ENCODE peak calls at places on chromosomes 2 and 18, in four cellular contexts. B is aorta, U is neuronal stem cell, M is heart left ventricle. T is an unnamed sample.

GRCh38 chr2:216860738-216861137 is 874 bp upstream of the TNP1 start:
- DNase-seq in B (no peak), U (no peak), M (no peak), T (no peak)

GRCh38 chr2:210092791-210093190 is 78.4 kb downstream of the KANSL1L start:
- DNase-seq in B (no peak), M (no peak), U (no peak), T (no peak)

GRCh38 chr2:233448220-233448559 is 93.9 kb downstream of the DGKD start:
- DNase-seq in M (no peak), B (no peak), U (no peak), T (no peak)

GRCh38 chr2:85678794-85679672 is 11.0 kb upstream of the SFTPB start:
- DNase-seq in U (peak; percentile 57), M (peak; percentile 87), B (peak; percentile 89), T (peak; percentile 90)

GRCh38 chr2:235685024-235685721 is 191.3 kb downstream of the AGAP1 start:
- DNase-seq in U (no peak), M (no peak), B (no peak), T (no peak)

GRCh38 chr2:81250270-81250669 is 945.7 kb upstream of the LRRTM1 start:
- DNase-seq in U (no peak), B (no peak), M (no peak), T (no peak)

GRCh38 chr18:36349552-36349951 is 52.0 kb downstream of the FHOD3 start:
- DNase-seq in B (no peak), U (no peak), M (no peak), T (no peak)

GRCh38 chr2:219689676-219690628 is 62.5 kb downstream of the SLC4A3 start:
- DNase-seq in B (no peak), M (peak; percentile 29), U (peak; percentile 45), T (no peak)

GRCh38 chr18:23573948-23574431 is 12.3 kb downstream of the NPC1 start:
- DNase-seq in B (no peak), M (no peak), U (no peak), T (peak; percentile 73)

GRCh38 chr2:202056611-202057010 is 16.4 kb upstream of the KIAA2012 start:
- DNase-seq in B (no peak), U (no peak), M (no peak), T (no peak)

GRCh38 chr2:105405291-105405690 is 6.4 kb upstream of the FHL2 start:
- DNase-seq in B (no peak), M (no peak), U (no peak), T (no peak)

GRCh38 chr2:38720613-38721241 is 30.4 kb downstream of the SRSF7 start:
- DNase-seq in M (peak; percentile 75), B (peak; percentile 76), U (no peak), T (no peak)

GRCh38 chr2:55431982-55432627 is 12.4 kb upstream of the CCDC88A start:
- DNase-seq in U (no peak), B (no peak), M (no peak), T (no peak)

GRCh38 chr2:18356676-18357075 is 203.8 kb downstream of the RDH14 start:
- DNase-seq in B (no peak), U (no peak), M (no peak), T (no peak)

GRCh38 chr2:202034249-202035088 is 814 bp downstream of the FZD7 start:
- DNase-seq in M (no peak), B (peak; percentile 46), U (no peak), T (no peak)

DNA sequence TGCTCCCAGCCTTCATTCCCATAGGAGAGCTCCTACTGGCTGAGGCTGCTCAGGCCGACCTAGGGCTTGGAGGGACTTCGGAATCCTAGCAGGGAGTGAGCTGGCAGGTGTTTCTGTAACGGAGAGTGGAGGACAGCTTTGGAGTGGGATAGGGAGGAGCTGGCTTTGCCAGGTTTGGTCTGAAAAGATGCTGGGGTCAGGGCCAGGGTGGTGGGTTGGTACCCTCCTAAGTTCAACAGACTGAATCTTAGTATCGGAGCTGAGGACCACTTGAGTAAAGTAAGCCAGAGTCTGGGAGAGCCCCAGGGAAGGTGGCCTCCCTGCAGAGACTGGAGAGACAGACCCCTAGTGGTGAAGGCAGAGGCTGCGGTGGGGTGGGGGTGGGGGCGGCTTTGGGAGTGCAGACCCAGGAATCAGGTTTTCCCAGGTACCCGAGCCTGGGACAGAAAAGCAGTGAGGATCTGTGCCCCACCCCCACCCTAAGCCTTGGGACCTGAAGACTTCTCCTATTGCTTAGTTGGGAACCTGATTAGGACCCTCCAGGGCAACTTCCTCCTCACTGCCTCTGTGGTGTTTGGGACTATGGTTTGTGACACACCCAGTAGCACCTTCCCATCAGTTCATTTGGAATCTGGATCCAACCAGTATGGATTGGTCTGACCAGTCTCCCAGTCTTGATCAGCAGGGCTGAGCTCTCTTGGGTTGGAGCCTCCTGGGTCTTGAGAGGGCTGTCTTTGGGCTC is 3.0 kb downstream of the CNNM4 start:
- DNase-seq in M (no peak), U (no peak), B (no peak), T (no peak)
- H3K4me3 ChIP-seq in M (peak overlapping the region; percentile 28), U (peak overlapping the region; percentile 73), B (peak overlapping the region; percentile 46), T (peak overlapping the region; percentile 27)

GRCh38 chr2:229265727-229266126 is 5.4 kb downstream of the PID1 start:
- DNase-seq in B (no peak), M (no peak), U (no peak), T (no peak)
- H3K27ac ChIP-seq in B (peak overlapping the region; percentile 60), M (peak overlapping the region; percentile 55), U (no peak overlapping the region), T (no peak overlapping the region)

GRCh38 chr2:36780231-36780808 is 83.8 kb downstream of the VIT start:
- DNase-seq in M (no peak), B (no peak), U (peak; percentile 38), T (no peak)

GRCh38 chr2:36779462-36779861 is 83.0 kb downstream of the VIT start:
- DNase-seq in U (no peak), M (no peak), B (no peak), T (no peak)

GRCh38 chr2:36783276-36783675 is 86.8 kb downstream of the VIT start:
- DNase-seq in B (no peak), U (no peak), M (no peak), T (no peak)

GRCh38 chr2:36785179-36785795 is 88.8 kb downstream of the VIT start:
- DNase-seq in M (peak; percentile 28), B (no peak), U (peak; percentile 67), T (no peak)

DNA sequence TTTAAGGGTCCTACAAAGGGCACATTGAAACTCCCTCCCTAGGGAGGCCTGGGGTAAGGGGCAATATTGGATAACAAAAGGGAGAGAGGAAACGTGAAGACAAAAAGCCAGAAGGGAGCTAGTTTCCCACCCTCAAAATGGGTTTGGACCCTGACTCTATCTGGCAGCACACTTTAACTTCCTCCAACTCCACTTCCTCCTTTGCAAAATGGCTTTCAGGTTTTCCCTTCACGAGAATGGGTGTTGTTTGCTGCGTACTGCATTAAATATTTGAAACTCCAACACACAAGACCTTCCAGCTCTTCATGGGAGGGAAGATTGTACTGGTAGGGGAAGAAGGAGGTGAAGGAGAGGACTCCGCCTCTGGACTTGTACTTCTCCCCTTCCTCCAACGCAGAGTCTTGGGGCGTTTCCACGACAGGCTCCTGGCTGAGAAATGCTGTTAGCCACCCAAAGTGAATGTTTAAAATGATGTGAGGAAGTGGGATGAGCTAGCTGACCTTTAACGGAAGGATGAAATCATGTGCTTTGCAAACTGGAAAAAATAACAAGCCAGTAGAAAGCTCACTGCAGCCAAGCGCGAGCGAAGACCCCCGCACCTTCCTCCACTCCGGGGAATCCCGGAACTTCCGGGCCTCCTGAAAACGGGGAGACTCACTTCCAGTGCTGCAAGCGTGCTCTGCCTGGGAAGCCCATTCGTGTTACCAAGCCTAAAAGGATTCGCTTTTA is 85.6 kb downstream of the VIT start:
- DNase-seq in B (no peak), M (no peak), U (no peak), T (no peak)
- H3K4me3 ChIP-seq in B (no peak overlapping the region), M (peak overlapping the region; percentile 12), U (no peak overlapping the region), T (no peak overlapping the region)

GRCh38 chr2:42979870-42980763 is 187.7 kb upstream of the HAAO start:
- DNase-seq in U (no peak), B (no peak), M (no peak), T (no peak)

GRCh38 chr2:42984081-42984480 is 191.7 kb upstream of the HAAO start:
- DNase-seq in B (no peak), M (no peak), U (peak; percentile 17), T (no peak)

GRCh38 chr2:42980764-42981416 is 188.5 kb upstream of the HAAO start:
- DNase-seq in B (no peak), U (no peak), M (no peak), T (no peak)

GRCh38 chr2:42979416-42979869 is 187.1 kb upstream of the HAAO start:
- DNase-seq in B (no peak), U (no peak), M (no peak), T (no peak)

GRCh38 chr2:42984617-42985016 is 192.2 kb upstream of the HAAO start:
- DNase-seq in U (no peak), M (no peak), B (no peak), T (no peak)
- H3K27ac ChIP-seq in U (no peak overlapping the region), M (no peak overlapping the region), B (no peak overlapping the region), T (no peak overlapping the region)

GRCh38 chr2:145305854-145306253 is 785.9 kb upstream of the ZEB2 start:
- DNase-seq in U (no peak), B (no peak), M (no peak), T (no peak)
- H3K4me3 ChIP-seq in U (no peak overlapping the region), B (no peak overlapping the region), M (no peak overlapping the region), T (no peak overlapping the region)

GRCh38 chr2:160257742-160258577 is 57.9 kb upstream of the ITGB6 start:
- DNase-seq in M (no peak), U (no peak), B (no peak), T (no peak)

GRCh38 chr2:160255401-160255800 is 55.3 kb upstream of the ITGB6 start:
- DNase-seq in M (no peak), B (no peak), U (no peak), T (no peak)

GRCh38 chr2:160254363-160254762 is 54.3 kb upstream of the ITGB6 start:
- DNase-seq in B (no peak), U (no peak), M (no peak), T (no peak)

GRCh38 chr2:160256511-160256910 is 56.4 kb upstream of the ITGB6 start:
- DNase-seq in M (no peak), B (no peak), U (no peak), T (no peak)

GRCh38 chr2:160257015-160257741 is 57.1 kb upstream of the ITGB6 start:
- DNase-seq in B (no peak), U (no peak), M (no peak), T (no peak)
- H3K27ac ChIP-seq in B (no peak overlapping the region), U (no peak overlapping the region), M (no peak overlapping the region), T (no peak overlapping the region)

DNA sequence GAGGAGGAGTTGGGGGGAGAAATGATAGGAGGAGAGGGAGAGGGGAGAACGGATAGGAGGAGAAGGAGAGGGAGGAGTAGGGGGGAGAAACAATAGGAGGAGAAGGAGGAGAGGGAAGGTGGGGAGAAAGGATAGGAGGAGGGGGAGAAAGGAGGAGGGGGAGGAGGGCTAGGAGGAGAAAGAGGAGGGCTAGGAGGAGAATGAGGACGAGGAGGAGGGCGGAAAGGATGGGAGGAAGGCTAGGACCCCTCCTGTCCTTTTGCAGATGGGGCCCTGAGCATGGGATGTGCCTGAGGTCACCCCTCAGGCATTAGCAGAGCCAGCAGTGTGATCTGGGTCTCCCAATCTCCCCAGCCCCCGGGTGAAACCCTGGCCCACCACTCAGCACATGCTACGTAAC is 642 bp upstream of the ANO7 start:
- DNase-seq in B (no peak), M (no peak), U (no peak), T (no peak)
- H3K4me3 ChIP-seq in B (no peak overlapping the region), M (no peak overlapping the region), U (no peak overlapping the region), T (no peak overlapping the region)